ENCODE peak calls at places on chromosomes 16 and 17, in eight cellular contexts. I, R, F, L, J, E, Y and C are unnamed samples.

GRCh38 chr17:50328360-50328759 is 17.6 kb upstream of the XYLT2 start:
- DNase-seq in F (no peak), E (no peak), L (no peak), J (peak), Y (no peak), I (no peak), R (no peak), C (no peak)

GRCh38 chr16:48334325-48334724 is 50.9 kb downstream of the SIAH1 start:
- DNase-seq in I (no peak), F (no peak), Y (no peak), J (no peak), R (no peak), L (no peak), E (no peak), C (no peak)

GRCh38 chr17:45719335-45720071 is 64.6 kb upstream of the CRHR1 start:
- DNase-seq in E (no peak), I (no peak), R (peak), L (peak), Y (no peak), F (peak), J (peak), C (peak)

GRCh38 chr17:45428954-45429337 is 3.7 kb downstream of the ARHGAP27 start:
- DNase-seq in Y (no peak), F (no peak), R (peak), L (no peak), E (no peak), I (no peak), J (no peak), C (no peak)

GRCh38 chr17:5759501-5759925 is 175.2 kb upstream of the NLRP1 start:
- DNase-seq in Y (no peak), I (no peak), E (no peak), F (no peak), R (no peak), J (no peak), L (no peak), C (no peak)

GRCh38 chr16:62597874-62598273 is 561.6 kb upstream of the CDH8 start:
- DNase-seq in I (no peak), Y (no peak), R (no peak), E (no peak), J (no peak), F (no peak), L (no peak), C (no peak)

GRCh38 chr17:70158180-70158579 is 11.2 kb upstream of the KCNJ2 start:
- DNase-seq in J (peak), Y (no peak), L (no peak), I (no peak), R (no peak), E (no peak), F (peak), C (no peak)

GRCh38 chr16:89920723-89921122 is 2.1 kb downstream of the MC1R start:
- DNase-seq in R (no peak), L (peak), I (no peak), J (no peak), Y (no peak), E (no peak), F (peak), C (no peak)

GRCh38 chr16:22356930-22357634 is 17.3 kb downstream of the CDR2 start:
- DNase-seq in I (no peak), L (no peak), Y (no peak), R (no peak), J (no peak), F (no peak), E (no peak), C (no peak)

GRCh38 chr17:7707858-7708750 is 3.1 kb downstream of the EFNB3 start:
- DNase-seq in E (no peak), Y (no peak), R (no peak), I (no peak), F (no peak), L (no peak), J (no peak), C (no peak)

GRCh38 chr17:59372138-59372751 is 40.8 kb downstream of the YPEL2 start:
- DNase-seq in E (no peak), F (peak), L (no peak), I (no peak), J (peak), R (peak), Y (no peak), C (no peak)

GRCh38 chr17:34177642-34178041 is 77.4 kb upstream of the CCL2 start:
- DNase-seq in F (peak), J (no peak), I (no peak), Y (no peak), R (no peak), E (no peak), L (no peak), C (no peak)

GRCh38 chr17:9116861-9117568 is 95.7 kb downstream of the NTN1 start:
- DNase-seq in J (no peak), E (no peak), F (no peak), Y (no peak), R (no peak), L (no peak), I (no peak), C (no peak)

GRCh38 chr16:49754495-49755290 is 101.2 kb downstream of the ZNF423 start:
- DNase-seq in E (no peak), F (peak), L (no peak), R (peak), I (no peak), J (peak), Y (no peak), C (no peak)

GRCh38 chr17:40582328-40582901 is 17.1 kb upstream of the CCR7 start:
- DNase-seq in R (no peak), E (peak), F (no peak), J (peak), L (no peak), Y (no peak), I (no peak), C (no peak)

GRCh38 chr17:4921320-4921719 is 10.8 kb upstream of the GP1BA start:
- DNase-seq in J (no peak), Y (no peak), I (no peak), E (no peak), F (no peak), L (no peak), R (no peak), C (no peak)

GRCh38 chr16:87587636-87588035 is 14.7 kb upstream of the JPH3 start:
- DNase-seq in F (no peak), I (no peak), L (no peak), Y (no peak), J (no peak), R (no peak), E (no peak), C (no peak)

GRCh38 chr17:39729280-39729851 is 966 bp downstream of the MIEN1 start:
- DNase-seq in L (no peak), R (no peak), J (no peak), I (no peak), Y (no peak), E (no peak), F (no peak), C (no peak)

GRCh38 chr16:3659200-3659599 is 4.7 kb downstream of the DNASE1 start:
- DNase-seq in I (no peak), J (no peak), Y (no peak), R (no peak), E (no peak), F (peak), L (no peak), C (no peak)

GRCh38 chr17:1142503-1143095 is 37.2 kb downstream of the ABR start:
- DNase-seq in F (no peak), Y (no peak), J (peak), R (peak), E (no peak), I (no peak), L (no peak), C (no peak)

GRCh38 chr16:65679785-65680184 is 557.9 kb upstream of the CDH11 start:
- DNase-seq in F (no peak), Y (no peak), E (no peak), I (no peak), J (no peak), R (no peak), L (no peak), C (no peak)

GRCh38 chr17:79754359-79754758 is 23.6 kb upstream of the CBX2 start:
- DNase-seq in J (no peak), L (no peak), I (no peak), F (no peak), R (no peak), Y (no peak), E (no peak), C (no peak)

GRCh38 chr17:31095239-31096105 is 695 bp downstream of the NF1 start:
- DNase-seq in F (peak), Y (no peak), L (peak), J (peak), E (peak), I (peak), R (peak), C (peak)

GRCh38 chr16:72137380-72138063 is 34.4 kb downstream of the PMFBP1 start:
- DNase-seq in Y (no peak), E (no peak), F (no peak), R (no peak), J (no peak), L (no peak), I (no peak), C (no peak)

GRCh38 chr17:46979023-46979870 is at the start of gene RPRML:
- DNase-seq in L (peak), R (peak), J (peak), E (no peak), I (no peak), F (peak), Y (peak), C (peak)

GRCh38 chr16:68951991-68952877 is 108.9 kb downstream of the TANGO6 start:
- DNase-seq in L (peak), E (no peak), Y (no peak), R (no peak), J (no peak), F (no peak), I (no peak), C (peak)

GRCh38 chr16:72372082-72372615 is 200.2 kb upstream of the PMFBP1 start:
- DNase-seq in J (peak), R (no peak), L (peak), Y (no peak), E (no peak), I (no peak), F (no peak), C (no peak)

GRCh38 chr16:84144301-84144858 is 597 bp downstream of the HSDL1 start:
- DNase-seq in E (peak), J (peak), Y (peak), L (peak), R (peak), F (peak), I (no peak), C (no peak)

GRCh38 chr17:39018267-39019134 is 51.3 kb upstream of the FBXO47 start:
- DNase-seq in Y (peak), R (no peak), F (peak), E (peak), J (peak), L (no peak), I (no peak), C (peak)

GRCh38 chr17:65163990-65164495 is 26.9 kb downstream of the RGS9 start:
- DNase-seq in R (peak), I (no peak), Y (peak), J (no peak), L (peak), F (peak), E (no peak), C (peak)

GRCh38 chr17:2855063-2855600 is 58.9 kb downstream of the RAP1GAP2 start:
- DNase-seq in Y (no peak), E (no peak), R (no peak), F (no peak), L (no peak), I (no peak), J (peak), C (no peak)

GRCh38 chr16:65961491-65962143 is 404.9 kb upstream of the CDH5 start:
- DNase-seq in R (no peak), E (no peak), I (no peak), F (no peak), J (peak), L (no peak), Y (no peak), C (no peak)

GRCh38 chr17:19769946-19770652 is 22.0 kb upstream of the ALDH3A1 start:
- DNase-seq in L (no peak), F (peak), R (no peak), J (no peak), E (no peak), I (no peak), Y (no peak), C (peak)

GRCh38 chr16:19136549-19137196 is 22.9 kb downstream of the ITPRIPL2 start:
- DNase-seq in R (peak), I (no peak), Y (no peak), F (no peak), E (no peak), J (peak), L (no peak), C (no peak)

GRCh38 chr17:17073627-17074521 is 31.6 kb downstream of the MPRIP start:
- DNase-seq in R (no peak), Y (no peak), F (peak), I (no peak), E (no peak), L (no peak), J (no peak), C (no peak)

GRCh38 chr16:87947356-87948118 is 3.7 kb upstream of the BANP start:
- DNase-seq in L (no peak), F (no peak), I (no peak), R (no peak), Y (no peak), E (no peak), J (peak), C (no peak)